ENCODE peak calls at places on chromosomes 7 and 10, in eight cellular contexts. O, Y, G, E, U, A, H and S are unnamed samples.

GRCh38 chr7:128453836-128454804 is 1.6 kb upstream of the HILPDA start:
- DNase-seq in O (no peak), Y (peak; percentile 96), G (no peak), E (peak; percentile 81), U (peak; percentile 96), A (peak; percentile 71), H (peak; percentile 51), S (peak; percentile 93)

GRCh38 chr7:75559355-75559986 is 67.4 kb downstream of the SPDYE5 start:
- DNase-seq in O (no peak), Y (peak; percentile 51), G (no peak), E (no peak), U (no peak), A (no peak), H (no peak), S (peak; percentile 88)

GRCh38 chr7:50119815-50120637 is 27.0 kb upstream of the ZPBP start:
- DNase-seq in O (peak; percentile 2), Y (no peak), G (no peak), E (no peak), U (no peak), A (no peak), H (no peak), S (no peak)

GRCh38 chr7:99831595-99831994 is 3.8 kb downstream of the CYP3A43 start:
- DNase-seq in O (no peak), Y (no peak), G (no peak), E (no peak), U (no peak), A (no peak), H (no peak), S (peak; percentile 34)

GRCh38 chr7:35185908-35186731 is 67.8 kb downstream of the TBX20 start:
- DNase-seq in O (no peak), Y (peak; percentile 22), G (peak; percentile 83), E (peak; percentile 61), U (peak; percentile 90), A (peak; percentile 53), H (no peak), S (peak; percentile 31)

GRCh38 chr10:3747984-3748383 is 37.0 kb downstream of the KLF6 start:
- DNase-seq in O (no peak), Y (no peak), G (no peak), E (no peak), U (no peak), A (no peak), H (no peak), S (no peak)

GRCh38 chr7:18421297-18422004 is 74.1 kb upstream of the HDAC9 start:
- DNase-seq in O (no peak), Y (no peak), G (no peak), E (peak; percentile 53), U (no peak), A (no peak), H (no peak), S (no peak)

GRCh38 chr7:41114691-41115090 is 588.2 kb downstream of the INHBA start:
- DNase-seq in O (no peak), Y (no peak), G (no peak), E (no peak), U (no peak), A (no peak), H (no peak), S (no peak)

GRCh38 chr10:60138842-60139241 is 232.5 kb upstream of the CCDC6 start:
- DNase-seq in O (no peak), Y (no peak), G (no peak), E (no peak), U (no peak), A (no peak), H (no peak), S (no peak)

GRCh38 chr7:157136372-157136771 is 2.4 kb upstream of the UBE3C start:
- DNase-seq in O (no peak), Y (no peak), G (no peak), E (no peak), U (no peak), A (no peak), H (no peak), S (peak; percentile 7)